ENCODE peak calls at places on chromosomes 13 and 19, in four cellular contexts. N is activated naive CD4-positive, alpha-beta T cell treated with anti-CD3 and anti-CD28 coated beads for 36 hours; K is ELR; F is PC-3. A is an unnamed sample.

GRCh38 chr13:89932902-89933301 is 1414.6 kb upstream of the MIR17HG start:
- DNase-seq in N (no peak), K (no peak), F (no peak), A (no peak)

GRCh38 chr13:114118763-114119123 is 13.7 kb downstream of the RASA3 start:
- DNase-seq in N (no peak), K (peak), F (peak), A (peak)

GRCh38 chr13:91572439-91572838 is 174.0 kb downstream of the GPC5 start:
- DNase-seq in K (no peak), F (no peak), N (no peak), A (no peak)

GRCh38 chr19:31255863-31256600 is 93.2 kb downstream of the TSHZ3 start:
- DNase-seq in N (no peak), K (no peak), F (no peak), A (no peak)

GRCh38 chr19:50513746-50514345 is at the start of gene ASPDH:
- DNase-seq in N (no peak), F (no peak), K (no peak), A (no peak)

GRCh38 chr19:2926341-2927031 is 18.3 kb downstream of the ZNF77 start:
- DNase-seq in K (no peak), N (no peak), F (no peak), A (no peak)

GRCh38 chr19:6415592-6416190 is 8.9 kb downstream of the KHSRP start:
- DNase-seq in F (no peak), N (no peak), K (no peak), A (no peak)

GRCh38 chr13:20901668-20902437 is 693 bp downstream of the XPO4 start:
- DNase-seq in F (peak), N (peak), K (peak), A (peak)

GRCh38 chr13:83940742-83941141 is 58.5 kb upstream of the SLITRK1 start:
- DNase-seq in N (no peak), F (peak), K (peak), A (no peak)

GRCh38 chr19:33686687-33687541 is 65.2 kb downstream of the CHST8 start:
- DNase-seq in K (no peak), N (no peak), F (no peak), A (no peak)

GRCh38 chr13:51465124-51465523 is 12.3 kb upstream of the INTS6 start:
- DNase-seq in K (no peak), F (no peak), N (no peak), A (no peak)

GRCh38 chr13:102903659-102904407 is 58.0 kb downstream of the ERCC5 start:
- DNase-seq in F (peak), N (peak), K (peak), A (no peak)

GRCh38 chr19:54448037-54448773 is 794 bp upstream of the LENG8 start:
- DNase-seq in K (peak), N (peak), F (peak), A (peak)

GRCh38 chr19:44774614-44775013 is 3.1 kb upstream of the CBLC start:
- DNase-seq in N (no peak), K (peak), F (peak), A (no peak)

GRCh38 chr19:3619631-3620012 is 7.0 kb downstream of the CACTIN start:
- DNase-seq in F (no peak), N (no peak), K (no peak), A (no peak)

GRCh38 chr19:821228-821975 is at the start of gene PLPPR3:
- DNase-seq in K (no peak), N (no peak), F (no peak), A (no peak)

GRCh38 chr19:13953021-13953531 is 767 bp downstream of the DCAF15 start:
- DNase-seq in F (peak), K (peak), N (peak), A (no peak)

GRCh38 chr19:40809358-40810086 is 10.5 kb downstream of the EGLN2 start:
- DNase-seq in K (no peak), F (no peak), N (no peak), A (no peak)

GRCh38 chr19:532578-533484 is 1.3 kb downstream of the CDC34 start:
- DNase-seq in K (peak), F (peak), N (peak), A (peak)

GRCh38 chr19:58153386-58153785 is 2.8 kb upstream of the ZNF329 start:
- DNase-seq in N (no peak), F (no peak), K (no peak), A (no peak)

GRCh38 chr19:46979103-46979769 is 40.4 kb upstream of the NPAS1 start:
- DNase-seq in K (no peak), N (no peak), F (no peak), A (no peak)

GRCh38 chr19:38650911-38651584 is 3.6 kb downstream of the ACTN4 start:
- DNase-seq in F (peak), K (peak), N (no peak), A (no peak)

A was measured in activated CD4-positive, alpha-beta T cell treated with anti-CD3 and anti-CD28 coated beads for 36 hours.